ENCODE peak calls at places on chromosomes 6 and 20, in eight cellular contexts. One of them, this sample, is unnamed.

GRCh38 chr6:168355716-168356522 is 36.3 kb upstream of the DACT2 start:
- DNase-seq in neuronal stem cell: peak; percentile 29
- DNase-seq in osteoblast: peak; percentile 81
- DNase-seq in H9: peak; percentile 57
- DNase-seq in mammary epithelial cell: no peak
- DNase-seq in mesenchymal stem cell: peak; percentile 34
- DNase-seq in A549: peak; percentile 66
- DNase-seq in K562: peak; percentile 82
- DNase-seq in this sample: peak; percentile 55

GRCh38 chr6:161836643-161837448 is 563.0 kb upstream of the AGPAT4 start:
- DNase-seq in neuronal stem cell: no peak
- DNase-seq in osteoblast: no peak
- DNase-seq in H9: no peak
- DNase-seq in mammary epithelial cell: no peak
- DNase-seq in mesenchymal stem cell: peak; percentile 12
- DNase-seq in A549: no peak
- DNase-seq in K562: no peak
- DNase-seq in this sample: peak; percentile 31

GRCh38 chr6:29708432-29709177 is 14.6 kb upstream of the HLA-F start:
- DNase-seq in neuronal stem cell: no peak
- DNase-seq in osteoblast: no peak
- DNase-seq in H9: no peak
- DNase-seq in mammary epithelial cell: no peak
- DNase-seq in mesenchymal stem cell: no peak
- DNase-seq in A549: no peak
- DNase-seq in K562: no peak
- DNase-seq in this sample: no peak

GRCh38 chr20:61934716-61935530 is 130.8 kb downstream of the TAF4 start:
- DNase-seq in neuronal stem cell: no peak
- DNase-seq in osteoblast: peak; percentile 66
- DNase-seq in H9: no peak
- DNase-seq in mammary epithelial cell: no peak
- DNase-seq in mesenchymal stem cell: no peak
- DNase-seq in A549: no peak
- DNase-seq in K562: no peak
- DNase-seq in this sample: peak; percentile 73

GRCh38 chr6:160036790-160037206 is 67.9 kb downstream of the IGF2R start:
- DNase-seq in neuronal stem cell: no peak
- DNase-seq in osteoblast: peak; percentile 89
- DNase-seq in H9: no peak
- DNase-seq in mammary epithelial cell: peak; percentile 81
- DNase-seq in mesenchymal stem cell: no peak
- DNase-seq in A549: no peak
- DNase-seq in K562: no peak
- DNase-seq in this sample: peak; percentile 96

GRCh38 chr20:5127859-5128409 is 1.1 kb downstream of the CDS2 start:
- DNase-seq in neuronal stem cell: no peak
- DNase-seq in osteoblast: peak; percentile 47
- DNase-seq in H9: no peak
- DNase-seq in mammary epithelial cell: no peak
- DNase-seq in mesenchymal stem cell: peak; percentile 13
- DNase-seq in A549: no peak
- DNase-seq in K562: no peak
- DNase-seq in this sample: peak; percentile 47

GRCh38 chr6:39791850-39792500 is at the start of gene DAAM2:
- DNase-seq in neuronal stem cell: peak; percentile 43
- DNase-seq in osteoblast: peak; percentile 92
- DNase-seq in H9: peak; percentile 49
- DNase-seq in mammary epithelial cell: no peak
- DNase-seq in mesenchymal stem cell: peak; percentile 74
- DNase-seq in A549: no peak
- DNase-seq in K562: no peak
- DNase-seq in this sample: peak; percentile 79

GRCh38 chr20:37526238-37526838 is 1.3 kb downstream of the BLCAP start:
- DNase-seq in neuronal stem cell: no peak
- DNase-seq in osteoblast: peak; percentile 97
- DNase-seq in H9: peak; percentile 82
- DNase-seq in mammary epithelial cell: peak; percentile 90
- DNase-seq in mesenchymal stem cell: peak; percentile 65
- DNase-seq in A549: no peak
- DNase-seq in K562: peak; percentile 75
- DNase-seq in this sample: peak; percentile 72

GRCh38 chr6:39785281-39785680 is 6.9 kb upstream of the DAAM2 start:
- DNase-seq in neuronal stem cell: no peak
- DNase-seq in osteoblast: no peak
- DNase-seq in H9: no peak
- DNase-seq in mammary epithelial cell: no peak
- DNase-seq in mesenchymal stem cell: no peak
- DNase-seq in A549: no peak
- DNase-seq in K562: no peak
- DNase-seq in this sample: no peak

GRCh38 chr6:125212377-125212776 is 58.8 kb downstream of the TPD52L1 start:
- DNase-seq in neuronal stem cell: no peak
- DNase-seq in osteoblast: no peak
- DNase-seq in H9: no peak
- DNase-seq in mammary epithelial cell: no peak
- DNase-seq in mesenchymal stem cell: no peak
- DNase-seq in A549: no peak
- DNase-seq in K562: no peak
- DNase-seq in this sample: no peak

GRCh38 chr6:5095236-5095635 is 10.1 kb downstream of the PPP1R3G start:
- DNase-seq in neuronal stem cell: no peak
- DNase-seq in osteoblast: no peak
- DNase-seq in H9: no peak
- DNase-seq in mammary epithelial cell: no peak
- DNase-seq in mesenchymal stem cell: peak; percentile 74
- DNase-seq in A549: no peak
- DNase-seq in K562: no peak
- DNase-seq in this sample: peak; percentile 68

GRCh38 chr6:119479860-119480655 is 130.5 kb upstream of the MAN1A1 start:
- DNase-seq in neuronal stem cell: no peak
- DNase-seq in osteoblast: no peak
- DNase-seq in H9: no peak
- DNase-seq in mammary epithelial cell: no peak
- DNase-seq in mesenchymal stem cell: peak; percentile 52
- DNase-seq in A549: no peak
- DNase-seq in K562: peak; percentile 16
- DNase-seq in this sample: peak; percentile 72

GRCh38 chr6:160238234-160238633 is 20.4 kb downstream of the SLC22A2 start:
- DNase-seq in neuronal stem cell: no peak
- DNase-seq in osteoblast: no peak
- DNase-seq in H9: no peak
- DNase-seq in mammary epithelial cell: peak; percentile 14
- DNase-seq in mesenchymal stem cell: no peak
- DNase-seq in A549: no peak
- DNase-seq in K562: no peak
- DNase-seq in this sample: peak; percentile 18

GRCh38 chr20:4507288-4507719 is 214.4 kb upstream of the PRND start:
- DNase-seq in neuronal stem cell: no peak
- DNase-seq in osteoblast: peak; percentile 77
- DNase-seq in H9: no peak
- DNase-seq in mammary epithelial cell: peak; percentile 80
- DNase-seq in mesenchymal stem cell: peak; percentile 70
- DNase-seq in A549: no peak
- DNase-seq in K562: no peak
- DNase-seq in this sample: peak; percentile 86

GRCh38 chr6:7392402-7392801 is 2.8 kb downstream of the RIOK1 start:
- DNase-seq in neuronal stem cell: no peak
- DNase-seq in osteoblast: no peak
- DNase-seq in H9: no peak
- DNase-seq in mammary epithelial cell: no peak
- DNase-seq in mesenchymal stem cell: peak; percentile 24
- DNase-seq in A549: no peak
- DNase-seq in K562: no peak
- DNase-seq in this sample: peak; percentile 44

GRCh38 chr6:169499728-169500265 is 202.0 kb downstream of the WDR27 start:
- DNase-seq in neuronal stem cell: no peak
- DNase-seq in osteoblast: no peak
- DNase-seq in H9: no peak
- DNase-seq in mammary epithelial cell: no peak
- DNase-seq in mesenchymal stem cell: no peak
- DNase-seq in A549: no peak
- DNase-seq in K562: no peak
- DNase-seq in this sample: no peak

DNA sequence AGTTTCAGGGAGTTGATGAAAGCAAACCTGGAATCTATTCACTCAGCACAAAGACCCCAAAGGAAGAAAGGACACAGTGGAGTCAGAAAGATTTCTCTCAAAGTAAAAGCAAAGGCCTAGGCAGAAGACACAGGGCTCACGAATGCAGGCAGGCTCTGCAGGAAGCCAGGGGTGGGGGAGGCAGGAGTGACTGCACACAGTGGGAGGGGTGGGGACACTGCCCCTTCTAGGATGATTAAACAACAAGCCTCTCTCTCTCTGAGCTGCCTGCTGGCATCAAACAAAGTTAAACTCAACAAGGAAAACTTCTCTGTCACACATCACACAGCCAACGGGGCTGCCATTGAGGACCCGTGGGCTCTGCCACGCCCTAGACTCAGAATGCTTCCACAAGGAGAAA is 70.2 kb downstream of the RAMACL start:
- DNase-seq in neuronal stem cell: no peak
- DNase-seq in osteoblast: peak; percentile 29
- DNase-seq in H9: no peak
- DNase-seq in mammary epithelial cell: no peak
- DNase-seq in mesenchymal stem cell: no peak
- DNase-seq in A549: no peak
- DNase-seq in K562: no peak
- DNase-seq in this sample: no peak
- H3K4me2 ChIP-seq in neuronal stem cell: no peak overlapping the region
- H3K4me2 ChIP-seq in osteoblast: no peak overlapping the region
- H3K4me2 ChIP-seq in H9: no peak overlapping the region
- H3K4me2 ChIP-seq in mammary epithelial cell: no peak overlapping the region
- H3K4me2 ChIP-seq in mesenchymal stem cell: no peak overlapping the region
- H3K4me2 ChIP-seq in A549: no peak overlapping the region
- H3K4me2 ChIP-seq in K562: no peak overlapping the region
- H3K4me2 ChIP-seq in this sample: no peak overlapping the region

DNA sequence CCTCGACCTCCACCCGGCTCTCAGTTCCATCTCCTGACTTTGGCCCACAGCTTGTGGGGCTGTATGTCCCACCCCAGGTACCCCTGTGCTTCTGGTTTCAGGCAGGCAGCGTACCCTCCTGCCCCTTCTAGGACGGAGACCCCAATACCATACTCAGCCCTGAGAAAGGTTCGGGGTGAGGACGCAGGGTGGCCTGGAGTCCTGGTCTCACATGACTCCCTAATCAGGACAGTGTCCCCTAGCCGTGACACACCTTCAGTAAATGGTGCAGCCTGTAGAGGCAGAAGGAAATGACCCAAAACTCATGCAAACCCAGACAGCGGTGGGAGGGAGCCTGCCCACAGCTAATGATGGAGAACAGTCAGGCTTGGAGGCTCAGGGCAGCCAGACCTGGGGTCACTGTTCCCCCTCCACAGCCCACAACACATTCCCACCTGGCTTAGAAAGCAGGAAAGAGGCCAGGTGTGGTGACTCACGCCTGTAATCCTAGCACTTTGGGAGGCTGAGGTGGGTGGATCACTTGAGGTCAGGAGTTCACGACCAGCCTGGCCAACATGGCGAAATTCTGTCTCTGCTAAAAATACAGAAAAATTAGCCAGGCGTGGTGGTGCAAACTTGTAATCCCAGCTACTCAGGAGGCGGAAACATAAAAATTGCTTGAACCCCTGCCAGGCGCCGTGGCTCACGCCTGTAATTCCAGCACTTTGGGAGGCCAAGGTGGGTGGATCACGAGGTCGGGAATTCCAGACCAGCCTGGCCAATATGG is 8.8 kb upstream of the HMGA1 start:
- DNase-seq in neuronal stem cell: no peak
- DNase-seq in osteoblast: peak; percentile 74
- DNase-seq in H9: peak; percentile 51
- DNase-seq in mammary epithelial cell: no peak
- DNase-seq in mesenchymal stem cell: no peak
- DNase-seq in A549: no peak
- DNase-seq in K562: no peak
- DNase-seq in this sample: no peak
- H3K4me1 ChIP-seq in neuronal stem cell: peaks cover 12% of the 10 kb centered on the region
- H3K4me1 ChIP-seq in osteoblast: peaks cover 15% of the 10 kb centered on the region
- H3K4me1 ChIP-seq in H9: peaks cover 15% of the 10 kb centered on the region
- H3K4me1 ChIP-seq in mammary epithelial cell: peaks cover 27% of the 10 kb centered on the region
- H3K4me1 ChIP-seq in mesenchymal stem cell: peaks cover 30% of the 10 kb centered on the region
- H3K4me1 ChIP-seq in A549: peaks cover 20% of the 10 kb centered on the region
- H3K4me1 ChIP-seq in K562: peaks cover 45% of the 10 kb centered on the region
- H3K4me1 ChIP-seq in this sample: peaks cover 12% of the 10 kb centered on the region

DNA sequence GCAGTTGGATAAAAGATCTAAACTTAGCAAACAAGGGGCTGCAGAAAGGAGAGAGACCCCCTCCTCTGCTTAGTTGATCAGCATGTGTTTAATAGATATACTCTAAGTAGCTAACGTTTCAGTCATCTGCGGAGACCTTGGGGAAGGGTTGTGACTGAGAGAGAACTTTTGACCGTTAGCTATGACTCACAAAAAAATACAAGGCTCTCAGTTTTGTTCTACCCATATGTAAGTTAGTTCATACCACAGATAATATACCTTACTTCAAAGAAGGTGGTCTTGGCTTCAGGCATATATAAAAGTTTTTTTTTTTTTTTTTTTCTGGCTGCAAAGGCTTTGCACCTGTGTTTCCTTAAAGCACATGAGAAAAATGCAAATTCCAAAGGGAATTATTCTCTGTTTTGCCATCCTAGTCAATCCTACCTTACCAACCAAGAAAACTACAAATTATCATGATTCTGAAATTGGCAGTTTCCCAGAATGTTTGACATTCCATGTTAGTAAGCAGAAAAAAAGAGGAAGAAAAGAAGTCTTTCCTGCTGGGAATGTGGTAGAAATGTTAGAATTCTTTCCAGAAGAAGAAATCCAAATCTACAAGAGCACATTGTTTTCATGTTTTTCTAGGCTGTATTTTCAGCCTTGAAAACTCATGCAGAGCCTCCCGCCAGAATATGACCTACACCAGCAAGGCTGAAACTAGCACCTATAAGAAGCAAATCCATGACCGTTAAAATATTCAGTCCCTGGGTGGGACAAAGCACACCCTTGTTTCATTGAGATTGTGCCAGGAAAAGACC is 259.1 kb downstream of the GJA1 start:
- DNase-seq in neuronal stem cell: no peak
- DNase-seq in osteoblast: no peak
- DNase-seq in H9: no peak
- DNase-seq in mammary epithelial cell: no peak
- DNase-seq in mesenchymal stem cell: peak; percentile 29
- DNase-seq in A549: no peak
- DNase-seq in K562: no peak
- DNase-seq in this sample: peak; percentile 20
- H3K27ac ChIP-seq in neuronal stem cell: no peak overlapping the region
- H3K27ac ChIP-seq in osteoblast: peak overlapping the region; percentile 66
- H3K27ac ChIP-seq in H9: no peak overlapping the region
- H3K27ac ChIP-seq in mammary epithelial cell: no peak overlapping the region
- H3K27ac ChIP-seq in mesenchymal stem cell: peak overlapping the region; percentile 71
- H3K27ac ChIP-seq in A549: peak overlapping the region; percentile 80
- H3K27ac ChIP-seq in K562: no peak overlapping the region
- H3K27ac ChIP-seq in this sample: no peak overlapping the region

DNA sequence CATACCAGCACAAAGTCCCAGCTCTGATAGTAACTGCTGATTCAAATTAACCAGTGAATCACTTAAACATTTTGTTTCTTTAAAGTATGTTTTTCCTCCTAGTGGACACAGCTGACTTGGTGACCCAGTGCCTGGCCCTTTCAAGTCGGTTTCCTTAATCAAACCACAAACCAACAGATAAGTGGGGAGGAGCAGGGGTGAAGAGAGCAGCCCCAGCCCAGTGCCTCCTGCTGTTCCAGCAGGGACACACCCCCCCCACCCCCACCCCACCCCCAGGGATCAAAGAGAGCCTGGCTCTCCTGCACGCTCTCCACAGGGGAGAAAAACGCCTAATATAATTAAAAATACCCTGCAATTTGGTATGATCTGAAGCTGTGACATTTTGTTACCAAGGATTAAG is 55.4 kb upstream of the TBXT start:
- DNase-seq in neuronal stem cell: no peak
- DNase-seq in osteoblast: peak; percentile 35
- DNase-seq in H9: no peak
- DNase-seq in mammary epithelial cell: no peak
- DNase-seq in mesenchymal stem cell: no peak
- DNase-seq in A549: no peak
- DNase-seq in K562: peak; percentile 72
- DNase-seq in this sample: no peak
- H3K4me2 ChIP-seq in neuronal stem cell: no peak overlapping the region
- H3K4me2 ChIP-seq in osteoblast: no peak overlapping the region
- H3K4me2 ChIP-seq in H9: no peak overlapping the region
- H3K4me2 ChIP-seq in mammary epithelial cell: no peak overlapping the region
- H3K4me2 ChIP-seq in mesenchymal stem cell: no peak overlapping the region
- H3K4me2 ChIP-seq in A549: no peak overlapping the region
- H3K4me2 ChIP-seq in K562: peak overlapping the region; percentile 24
- H3K4me2 ChIP-seq in this sample: no peak overlapping the region

This sample was measured in GM23248.